ENCODE peak calls at places on chromosomes 11 and 22, in six cellular contexts. Q is thoracic aorta, R is right atrium auricular region, W is NCI-H1105 treated with DMSO at 0.1 percent for 48 hours, N is Right ventricle myocardium superior, L is keratinocyte. D is an unnamed sample.

GRCh38 chr22:45208993-45209838 is 31.5 kb downstream of the KIAA0930 start:
- DNase-seq in R (no peak), N (peak), W (peak), Q (peak), L (no peak), D (no peak)

GRCh38 chr11:121418625-121419114 is 33.4 kb upstream of the SORL1 start:
- DNase-seq in L (no peak), N (peak), W (no peak), Q (no peak), R (no peak), D (no peak)

GRCh38 chr11:73030130-73030529 is 112.0 kb downstream of the FCHSD2 start:
- DNase-seq in R (no peak), N (no peak), L (no peak), W (no peak), Q (no peak), D (no peak)

GRCh38 chr11:105265859-105266258 is 126.3 kb upstream of the CARD18 start:
- DNase-seq in R (no peak), N (no peak), L (peak), Q (no peak), W (no peak), D (no peak)

GRCh38 chr11:103541186-103541795 is 432.1 kb downstream of the DYNC2H1 start:
- DNase-seq in Q (no peak), N (no peak), W (peak), L (peak), R (no peak), D (peak)

GRCh38 chr11:57379732-57380131 is 1.2 kb downstream of the PRG3 start:
- DNase-seq in Q (no peak), R (no peak), L (no peak), W (no peak), N (no peak), D (no peak)

GRCh38 chr11:70210051-70210501 is 7.0 kb downstream of the FADD start:
- DNase-seq in L (no peak), W (no peak), R (no peak), Q (no peak), N (no peak), D (no peak)

GRCh38 chr11:62921573-62922188 is 518 bp upstream of the CHRM1 start:
- DNase-seq in W (peak), N (no peak), L (no peak), Q (no peak), R (no peak), D (peak)

GRCh38 chr11:9953994-9954626 is 290.2 kb downstream of the SWAP70 start:
- DNase-seq in N (no peak), Q (no peak), R (no peak), L (no peak), W (no peak), D (no peak)

GRCh38 chr22:21568207-21569075 is 927 bp downstream of the UBE2L3 start:
- DNase-seq in N (no peak), L (no peak), R (no peak), W (no peak), Q (no peak), D (no peak)

GRCh38 chr11:69104212-69104855 is 51.4 kb upstream of the SMIM38 start:
- DNase-seq in R (no peak), W (no peak), L (no peak), Q (no peak), N (peak), D (no peak)

GRCh38 chr11:96110302-96110701 is 186.4 kb upstream of the MTMR2 start:
- DNase-seq in N (no peak), L (no peak), W (no peak), R (no peak), Q (no peak), D (no peak)

GRCh38 chr22:26553056-26553752 is 36.7 kb downstream of the TPST2 start:
- DNase-seq in L (peak), R (no peak), N (no peak), Q (no peak), W (peak), D (no peak)

GRCh38 chr11:5938603-5938965 is 3.5 kb upstream of the OR56A3 start:
- DNase-seq in R (no peak), L (no peak), Q (no peak), N (no peak), W (peak), D (no peak)

GRCh38 chr11:125680747-125681146 is at the start of gene ACRV1:
- DNase-seq in L (no peak), N (no peak), Q (no peak), R (no peak), W (no peak), D (no peak)

GRCh38 chr22:19750666-19751490 is 9.7 kb upstream of the TBX1 start:
- DNase-seq in L (no peak), W (no peak), R (no peak), Q (no peak), N (no peak), D (no peak)

GRCh38 chr11:980438-981365 is 55.0 kb downstream of the AP2A2 start:
- DNase-seq in Q (no peak), L (no peak), W (no peak), R (no peak), N (no peak), D (no peak)

GRCh38 chr11:61679893-61680621 is at the start of gene DAGLA:
- DNase-seq in Q (no peak), L (no peak), W (peak), R (peak), N (peak), D (peak)

GRCh38 chr22:27195104-27195503 is 537.7 kb downstream of the MIAT start:
- DNase-seq in N (peak), Q (no peak), R (no peak), L (no peak), W (peak), D (no peak)

GRCh38 chr11:94883878-94884277 is 89.5 kb downstream of the CWC15 start:
- DNase-seq in R (no peak), L (no peak), Q (no peak), N (no peak), W (no peak), D (no peak)

GRCh38 chr11:5596611-5597201 is at the start of gene TRIM6:
- DNase-seq in Q (no peak), R (peak), N (peak), W (no peak), L (no peak), D (no peak)

GRCh38 chr11:110026823-110027626 is 66.2 kb upstream of the ZC3H12C start:
- DNase-seq in Q (no peak), L (no peak), W (no peak), N (no peak), R (no peak), D (no peak)

GRCh38 chr11:117822031-117822521 is 2.5 kb downstream of the FXYD2 start:
- DNase-seq in L (no peak), R (no peak), Q (no peak), W (peak), N (peak), D (peak)

GRCh38 chr11:68694404-68695297 is 10.3 kb downstream of the GAL start:
- DNase-seq in L (no peak), W (no peak), N (no peak), R (no peak), Q (no peak), D (no peak)

GRCh38 chr11:109298865-109299264 is 123.1 kb upstream of the C11orf87 start:
- DNase-seq in W (no peak), Q (no peak), L (no peak), N (no peak), R (no peak), D (no peak)

GRCh38 chr22:40533712-40534378 is 102.7 kb downstream of the MRTFA start:
- DNase-seq in R (no peak), N (no peak), L (no peak), Q (no peak), W (no peak), D (no peak)

GRCh38 chr22:38935616-38936015 is 21.8 kb upstream of the APOBEC3A start:
- DNase-seq in W (no peak), Q (no peak), N (no peak), L (no peak), R (no peak), D (no peak)

GRCh38 chr11:119525180-119525854 is 102.3 kb upstream of the THY1 start:
- DNase-seq in N (no peak), Q (no peak), L (no peak), W (no peak), R (no peak), D (no peak)

GRCh38 chr11:76672431-76673163 is 2.0 kb upstream of the LRRC32 start:
- DNase-seq in L (no peak), N (no peak), Q (no peak), W (no peak), R (no peak), D (no peak)

GRCh38 chr22:27153386-27153785 is 496.0 kb downstream of the MIAT start:
- DNase-seq in W (no peak), R (no peak), L (no peak), N (no peak), Q (no peak), D (no peak)

GRCh38 chr22:19822301-19823117 is 32.2 kb downstream of the GNB1L start:
- DNase-seq in W (no peak), N (no peak), L (no peak), R (no peak), Q (no peak), D (no peak)

GRCh38 chr11:16933756-16934603 is 80.2 kb downstream of the PLEKHA7 start:
- DNase-seq in W (no peak), N (no peak), L (no peak), R (peak), Q (no peak), D (no peak)

GRCh38 chr11:10122337-10123197 is 171.5 kb downstream of the SBF2 start:
- DNase-seq in L (peak), R (no peak), N (no peak), Q (no peak), W (no peak), D (no peak)

GRCh38 chr11:73379189-73379880 is 3.1 kb downstream of the RELT start:
- DNase-seq in R (no peak), Q (no peak), L (no peak), W (no peak), N (peak), D (no peak)

GRCh38 chr11:12813371-12814225 is 139.4 kb downstream of the TEAD1 start:
- DNase-seq in Q (no peak), W (no peak), N (no peak), R (no peak), L (no peak), D (no peak)